ENCODE peak calls at places on chromosome 5, in four cellular contexts. One of them, this sample, is unnamed.

GRCh38 chr5:152271420-152271819 is 133.7 kb downstream of the NMUR2 start:
- DNase-seq in RWPE1: peak
- DNase-seq in fibroblast of pulmonary artery: peak
- DNase-seq in CD4-positive, alpha-beta T cell: no peak
- DNase-seq in this sample: no peak

GRCh38 chr5:173429489-173430150 is 101.4 kb upstream of the STC2 start:
- DNase-seq in fibroblast of pulmonary artery: no peak
- DNase-seq in CD4-positive, alpha-beta T cell: no peak
- DNase-seq in RWPE1: peak
- DNase-seq in this sample: peak

GRCh38 chr5:149114403-149115312 is 26.6 kb upstream of the ABLIM3 start:
- DNase-seq in fibroblast of pulmonary artery: peak
- DNase-seq in RWPE1: peak
- DNase-seq in CD4-positive, alpha-beta T cell: no peak
- DNase-seq in this sample: peak

GRCh38 chr5:98827161-98827560 is 53.7 kb downstream of the RGMB start:
- DNase-seq in fibroblast of pulmonary artery: peak
- DNase-seq in CD4-positive, alpha-beta T cell: no peak
- DNase-seq in RWPE1: peak
- DNase-seq in this sample: peak

GRCh38 chr5:17355585-17356346 is 138.3 kb downstream of the BASP1 start:
- DNase-seq in CD4-positive, alpha-beta T cell: no peak
- DNase-seq in RWPE1: no peak
- DNase-seq in fibroblast of pulmonary artery: peak
- DNase-seq in this sample: peak

GRCh38 chr5:94308442-94308841 is 310.0 kb downstream of the KIAA0825 start:
- DNase-seq in fibroblast of pulmonary artery: no peak
- DNase-seq in CD4-positive, alpha-beta T cell: no peak
- DNase-seq in RWPE1: no peak
- DNase-seq in this sample: no peak

GRCh38 chr5:38816083-38817030 is 29.5 kb upstream of the OSMR start:
- DNase-seq in fibroblast of pulmonary artery: no peak
- DNase-seq in RWPE1: peak
- DNase-seq in CD4-positive, alpha-beta T cell: no peak
- DNase-seq in this sample: no peak

GRCh38 chr5:179763215-179763945 is 30.4 kb upstream of the LTC4S start:
- DNase-seq in RWPE1: peak
- DNase-seq in fibroblast of pulmonary artery: peak
- DNase-seq in CD4-positive, alpha-beta T cell: peak
- DNase-seq in this sample: peak

GRCh38 chr5:113205807-113206206 is 229.0 kb downstream of the TSSK1B start:
- DNase-seq in RWPE1: no peak
- DNase-seq in CD4-positive, alpha-beta T cell: no peak
- DNase-seq in fibroblast of pulmonary artery: no peak
- DNase-seq in this sample: no peak

GRCh38 chr5:147558131-147558730 is 48.4 kb upstream of the DPYSL3 start:
- DNase-seq in RWPE1: no peak
- DNase-seq in CD4-positive, alpha-beta T cell: no peak
- DNase-seq in fibroblast of pulmonary artery: peak
- DNase-seq in this sample: peak

GRCh38 chr5:110735545-110735944 is 3.3 kb upstream of the SLC25A46 start:
- DNase-seq in fibroblast of pulmonary artery: no peak
- DNase-seq in CD4-positive, alpha-beta T cell: no peak
- DNase-seq in RWPE1: no peak
- DNase-seq in this sample: no peak

GRCh38 chr5:141354900-141355469 is at the start of gene PCDHGA4:
- DNase-seq in RWPE1: no peak
- DNase-seq in CD4-positive, alpha-beta T cell: no peak
- DNase-seq in fibroblast of pulmonary artery: peak
- DNase-seq in this sample: peak

GRCh38 chr5:71899865-71900342 is 180.8 kb downstream of the CARTPT start:
- DNase-seq in CD4-positive, alpha-beta T cell: no peak
- DNase-seq in fibroblast of pulmonary artery: no peak
- DNase-seq in RWPE1: no peak
- DNase-seq in this sample: peak

GRCh38 chr5:31963961-31964360 is 210.2 kb downstream of the GOLPH3 start:
- DNase-seq in fibroblast of pulmonary artery: no peak
- DNase-seq in CD4-positive, alpha-beta T cell: no peak
- DNase-seq in RWPE1: peak
- DNase-seq in this sample: no peak

GRCh38 chr5:89043676-89044075 is 160.7 kb upstream of the MEF2C start:
- DNase-seq in fibroblast of pulmonary artery: no peak
- DNase-seq in CD4-positive, alpha-beta T cell: no peak
- DNase-seq in RWPE1: peak
- DNase-seq in this sample: peak

GRCh38 chr5:101977729-101978345 is 318.2 kb downstream of the SLCO4C1 start:
- DNase-seq in RWPE1: peak
- DNase-seq in fibroblast of pulmonary artery: peak
- DNase-seq in CD4-positive, alpha-beta T cell: no peak
- DNase-seq in this sample: peak

GRCh38 chr5:139985733-139986132 is 57.4 kb downstream of the NRG2 start:
- DNase-seq in fibroblast of pulmonary artery: peak
- DNase-seq in CD4-positive, alpha-beta T cell: no peak
- DNase-seq in RWPE1: peak
- DNase-seq in this sample: peak

GRCh38 chr5:56812110-56812509 is 3.2 kb upstream of the MAP3K1 start:
- DNase-seq in CD4-positive, alpha-beta T cell: no peak
- DNase-seq in fibroblast of pulmonary artery: no peak
- DNase-seq in RWPE1: no peak
- DNase-seq in this sample: no peak

GRCh38 chr5:67678594-67678993 is 482.0 kb upstream of the CD180 start:
- DNase-seq in CD4-positive, alpha-beta T cell: no peak
- DNase-seq in fibroblast of pulmonary artery: no peak
- DNase-seq in RWPE1: no peak
- DNase-seq in this sample: no peak

GRCh38 chr5:38585812-38586211 is 29.4 kb upstream of the LIFR start:
- DNase-seq in RWPE1: no peak
- DNase-seq in CD4-positive, alpha-beta T cell: no peak
- DNase-seq in fibroblast of pulmonary artery: no peak
- DNase-seq in this sample: no peak

GRCh38 chr5:143244000-143244736 is 159.3 kb downstream of the NR3C1 start:
- DNase-seq in CD4-positive, alpha-beta T cell: no peak
- DNase-seq in RWPE1: peak
- DNase-seq in fibroblast of pulmonary artery: peak
- DNase-seq in this sample: peak

GRCh38 chr5:88872971-88873370 is 10.0 kb downstream of the MEF2C start:
- DNase-seq in RWPE1: no peak
- DNase-seq in CD4-positive, alpha-beta T cell: no peak
- DNase-seq in fibroblast of pulmonary artery: no peak
- DNase-seq in this sample: peak

GRCh38 chr5:146213210-146213838 is 9.9 kb downstream of the RBM27 start:
- DNase-seq in CD4-positive, alpha-beta T cell: no peak
- DNase-seq in RWPE1: peak
- DNase-seq in fibroblast of pulmonary artery: peak
- DNase-seq in this sample: peak

GRCh38 chr5:86881493-86882090 is 263.9 kb downstream of the COX7C start:
- DNase-seq in RWPE1: no peak
- DNase-seq in fibroblast of pulmonary artery: peak
- DNase-seq in CD4-positive, alpha-beta T cell: no peak
- DNase-seq in this sample: no peak

DNA sequence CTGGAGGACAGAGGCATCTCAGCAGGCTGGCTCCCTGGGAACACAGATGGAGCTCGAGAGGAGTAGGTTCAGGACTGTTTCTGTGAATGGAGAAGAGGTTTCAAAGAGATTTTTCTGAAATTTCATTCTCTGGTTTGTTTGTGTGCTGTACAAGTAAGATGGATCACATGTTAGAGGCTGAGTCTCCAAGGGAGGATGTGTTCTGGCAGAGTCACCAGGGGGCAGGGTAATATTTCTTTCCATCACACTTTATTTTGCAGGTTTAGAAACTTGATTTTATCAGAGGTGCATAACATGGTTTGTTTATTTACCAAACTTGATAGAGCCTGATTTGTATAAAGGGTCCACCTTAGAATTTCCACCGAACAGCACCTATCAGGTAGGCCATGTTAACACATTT is 69.2 kb upstream of the ARL15 start:
- DNase-seq in RWPE1: no peak
- DNase-seq in fibroblast of pulmonary artery: no peak
- DNase-seq in CD4-positive, alpha-beta T cell: no peak
- DNase-seq in this sample: no peak
- TF ChIP-seq CTCF in RWPE1: no peak
- TF ChIP-seq CTCF in fibroblast of pulmonary artery: peak
- TF ChIP-seq CTCF in CD4-positive, alpha-beta T cell: no peak
- TF ChIP-seq CTCF in this sample: no peak

GRCh38 chr5:170348069-170348702 is 41.0 kb downstream of the KCNMB1 start:
- DNase-seq in fibroblast of pulmonary artery: peak
- DNase-seq in CD4-positive, alpha-beta T cell: no peak
- DNase-seq in RWPE1: no peak
- DNase-seq in this sample: peak
- TF ChIP-seq CTCF in fibroblast of pulmonary artery: peak
- TF ChIP-seq CTCF in CD4-positive, alpha-beta T cell: no peak
- TF ChIP-seq CTCF in RWPE1: no peak
- TF ChIP-seq CTCF in this sample: no peak

GRCh38 chr5:150487199-150488061 is 20.5 kb upstream of the NDST1 start:
- DNase-seq in fibroblast of pulmonary artery: peak
- DNase-seq in CD4-positive, alpha-beta T cell: no peak
- DNase-seq in RWPE1: peak
- DNase-seq in this sample: peak
- TF ChIP-seq CTCF in fibroblast of pulmonary artery: peak
- TF ChIP-seq CTCF in CD4-positive, alpha-beta T cell: no peak
- TF ChIP-seq CTCF in RWPE1: no peak
- TF ChIP-seq CTCF in this sample: peak

DNA sequence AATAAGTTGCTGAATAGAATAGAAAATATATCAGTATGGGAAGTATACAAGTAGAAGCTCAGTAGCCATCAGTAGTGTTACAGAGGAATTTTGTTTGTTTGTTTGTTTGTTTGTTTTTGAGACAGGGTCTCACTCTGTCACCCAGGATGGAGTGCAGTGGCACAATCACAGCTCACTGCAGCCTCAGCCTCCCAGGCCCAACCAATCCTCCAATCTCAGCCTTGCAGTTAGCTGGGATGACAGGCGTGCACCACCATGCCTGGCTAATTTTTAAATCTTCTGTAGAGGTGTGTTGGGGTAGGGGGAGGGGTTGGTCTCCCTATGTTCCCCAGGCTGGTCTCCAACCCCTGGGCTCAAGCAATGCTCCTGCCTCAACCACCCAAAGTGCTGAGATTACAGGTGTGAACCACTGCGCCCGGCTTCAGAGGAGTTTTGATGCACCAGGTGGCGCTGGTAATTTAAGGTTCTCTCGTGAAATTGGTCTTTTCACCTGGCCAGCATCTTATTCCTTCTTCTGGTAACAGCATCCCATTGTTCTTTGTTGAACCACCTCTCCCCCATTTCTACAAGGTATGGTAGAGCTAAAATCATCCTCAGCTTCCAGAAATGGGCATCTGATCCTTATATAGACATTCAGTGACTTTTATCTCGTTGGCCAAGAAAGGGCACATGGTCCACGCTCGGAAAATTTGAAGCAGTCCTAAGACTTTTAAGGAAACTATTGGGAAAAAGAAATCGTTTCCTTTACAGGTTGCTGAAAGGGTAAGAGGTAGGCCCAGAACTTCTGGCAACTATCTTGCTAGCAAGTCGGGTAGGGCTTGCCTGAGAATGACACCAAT is 157.1 kb downstream of the ARRDC3 start:
- DNase-seq in RWPE1: peak
- DNase-seq in CD4-positive, alpha-beta T cell: peak
- DNase-seq in fibroblast of pulmonary artery: peak
- DNase-seq in this sample: no peak
- TF ChIP-seq CTCF in RWPE1: peak
- TF ChIP-seq CTCF in CD4-positive, alpha-beta T cell: peak
- TF ChIP-seq CTCF in fibroblast of pulmonary artery: peak
- TF ChIP-seq CTCF in this sample: no peak

DNA sequence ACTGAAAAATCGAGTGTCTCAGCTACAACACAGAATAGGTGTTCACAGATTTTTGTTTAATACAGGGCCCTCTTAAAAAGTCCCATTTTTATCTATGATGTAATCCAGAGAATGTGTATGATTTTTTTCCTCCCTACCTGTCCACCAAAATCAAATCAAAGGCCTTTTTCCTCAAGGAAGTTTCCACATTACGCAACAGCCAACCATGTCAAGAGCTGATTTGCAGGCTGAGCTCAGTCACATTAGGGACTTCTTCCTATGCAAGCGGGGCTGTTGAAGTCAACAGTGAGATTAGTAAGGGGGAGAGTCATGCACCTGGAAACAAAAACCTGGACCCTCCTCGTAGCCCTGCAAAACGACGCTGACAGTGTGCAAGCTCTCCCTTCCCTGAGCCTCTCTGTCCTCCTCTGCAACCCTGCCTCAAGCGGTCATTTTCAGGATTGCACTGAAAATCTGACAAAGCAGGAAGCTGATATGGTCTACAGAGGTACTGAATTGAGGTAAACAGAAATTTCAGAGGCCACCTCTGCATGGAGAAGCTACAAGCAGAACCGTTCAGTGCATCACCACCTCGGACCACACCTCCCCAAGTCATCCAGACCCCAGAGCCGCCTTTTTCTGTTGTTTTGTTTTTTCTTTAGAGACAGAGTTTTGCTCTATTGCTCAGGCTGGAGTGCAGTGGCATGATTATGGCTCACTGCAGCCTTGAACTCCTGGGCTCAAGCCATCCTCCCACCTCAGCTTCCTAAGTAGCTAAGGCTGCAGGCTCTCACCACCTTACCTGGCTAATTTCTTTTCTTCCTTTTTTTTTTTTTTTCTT is 13.7 kb upstream of the SFXN1 start:
- DNase-seq in CD4-positive, alpha-beta T cell: peak
- DNase-seq in fibroblast of pulmonary artery: peak
- DNase-seq in RWPE1: peak
- DNase-seq in this sample: peak
- TF ChIP-seq CTCF in CD4-positive, alpha-beta T cell: peak
- TF ChIP-seq CTCF in fibroblast of pulmonary artery: peak
- TF ChIP-seq CTCF in RWPE1: peak
- TF ChIP-seq CTCF in this sample: peak

This sample was measured in cardiac fibroblast.